ENCODE peak calls at places on chromosomes 6 and 20, in five cellular contexts. A is mesendoderm; M is kidney epithelial cell; I is IMR-90; K is stimulated activated CD4-positive, alpha-beta T cell treated with anti-CD3 and anti-CD28 coated beads, Interleukin-2, amount 100 ng/mL, for 4 hours. V is an unnamed sample.

GRCh38 chr6:81553246-81553645 is 199.2 kb downstream of the TENT5A start:
- DNase-seq in M (no peak), I (peak; percentile 64), K (no peak), A (no peak), V (no peak)

GRCh38 chr6:149031545-149032317 is 284.9 kb downstream of the UST start:
- DNase-seq in M (no peak), K (no peak), I (peak; percentile 85), A (no peak), V (no peak)

GRCh38 chr6:86030875-86031274 is 388.2 kb upstream of the SYNCRIP start:
- DNase-seq in M (no peak), A (no peak), K (no peak), I (no peak), V (no peak)

GRCh38 chr20:32434434-32434833 is 76.3 kb downstream of the ASXL1 start:
- DNase-seq in I (no peak), A (no peak), M (no peak), K (no peak), V (no peak)

GRCh38 chr6:53737746-53738145 is 57.1 kb upstream of the LRRC1 start:
- DNase-seq in I (no peak), M (no peak), K (no peak), A (no peak), V (no peak)

GRCh38 chr6:133646021-133646682 is 242.8 kb upstream of the TCF21 start:
- DNase-seq in M (peak; percentile 65), A (no peak), K (no peak), I (peak; percentile 47), V (no peak)

GRCh38 chr6:150527100-150527499 is 72.6 kb upstream of the PLEKHG1 start:
- DNase-seq in I (peak; percentile 2), A (no peak), K (no peak), M (no peak), V (no peak)

GRCh38 chr6:68760941-68761676 is 126.0 kb downstream of the ADGRB3 start:
- DNase-seq in I (no peak), M (no peak), K (no peak), A (no peak), V (no peak)

GRCh38 chr6:87174078-87174579 is 18.8 kb downstream of the ZNF292 start:
- DNase-seq in I (no peak), M (no peak), A (peak; percentile 31), K (no peak), V (no peak)

V was measured in WTC11.